ENCODE peak calls at places on chromosomes 6 and 20, in ten cellular contexts. One of them, this sample, is unnamed.

GRCh38 chr20:11403711-11404110 is 514.0 kb upstream of the BTBD3 start:
- DNase-seq in ELF-1: peak; percentile 54
- DNase-seq in Daoy: no peak
- DNase-seq in fibroblast of lung: peak; percentile 81
- DNase-seq in glutamatergic neuron: no peak
- DNase-seq in A549: no peak
- DNase-seq in CD8-positive, alpha-beta T cell: no peak
- DNase-seq in T-helper 9 cell: no peak
- DNase-seq in stimulated activated CD4-positive, alpha-beta T cell treated with anti-CD3 and anti-CD28 coated beads, Interleukin-1b, Interleukin-23, amount 100 ng/mL, for 1 hour: no peak
- DNase-seq in iris pigment epithelial cell: no peak
- DNase-seq in this sample: peak; percentile 67

GRCh38 chr6:31744422-31744821 is 4.6 kb downstream of the MSH5 start:
- DNase-seq in ELF-1: no peak
- DNase-seq in Daoy: no peak
- DNase-seq in fibroblast of lung: no peak
- DNase-seq in glutamatergic neuron: no peak
- DNase-seq in A549: no peak
- DNase-seq in CD8-positive, alpha-beta T cell: no peak
- DNase-seq in T-helper 9 cell: no peak
- DNase-seq in stimulated activated CD4-positive, alpha-beta T cell treated with anti-CD3 and anti-CD28 coated beads, Interleukin-1b, Interleukin-23, amount 100 ng/mL, for 1 hour: no peak
- DNase-seq in iris pigment epithelial cell: no peak
- DNase-seq in this sample: no peak

GRCh38 chr6:3612341-3613041 is 139.0 kb downstream of the PXDC1 start:
- DNase-seq in ELF-1: no peak
- DNase-seq in Daoy: peak; percentile 91
- DNase-seq in fibroblast of lung: peak; percentile 95
- DNase-seq in glutamatergic neuron: no peak
- DNase-seq in A549: peak; percentile 69
- DNase-seq in CD8-positive, alpha-beta T cell: no peak
- DNase-seq in T-helper 9 cell: no peak
- DNase-seq in stimulated activated CD4-positive, alpha-beta T cell treated with anti-CD3 and anti-CD28 coated beads, Interleukin-1b, Interleukin-23, amount 100 ng/mL, for 1 hour: no peak
- DNase-seq in iris pigment epithelial cell: peak; percentile 96
- DNase-seq in this sample: no peak

GRCh38 chr6:64459411-64459810 is 823.8 kb downstream of the PHF3 start:
- DNase-seq in ELF-1: no peak
- DNase-seq in Daoy: no peak
- DNase-seq in fibroblast of lung: no peak
- DNase-seq in glutamatergic neuron: peak; percentile 13
- DNase-seq in A549: no peak
- DNase-seq in CD8-positive, alpha-beta T cell: no peak
- DNase-seq in T-helper 9 cell: no peak
- DNase-seq in stimulated activated CD4-positive, alpha-beta T cell treated with anti-CD3 and anti-CD28 coated beads, Interleukin-1b, Interleukin-23, amount 100 ng/mL, for 1 hour: no peak
- DNase-seq in iris pigment epithelial cell: no peak
- DNase-seq in this sample: no peak

GRCh38 chr6:107763959-107764358 is 60.2 kb downstream of the SCML4 start:
- DNase-seq in ELF-1: no peak
- DNase-seq in Daoy: no peak
- DNase-seq in fibroblast of lung: peak; percentile 85
- DNase-seq in glutamatergic neuron: no peak
- DNase-seq in A549: no peak
- DNase-seq in CD8-positive, alpha-beta T cell: no peak
- DNase-seq in T-helper 9 cell: no peak
- DNase-seq in stimulated activated CD4-positive, alpha-beta T cell treated with anti-CD3 and anti-CD28 coated beads, Interleukin-1b, Interleukin-23, amount 100 ng/mL, for 1 hour: no peak
- DNase-seq in iris pigment epithelial cell: peak; percentile 64
- DNase-seq in this sample: no peak

GRCh38 chr6:157635388-157636244 is 187.4 kb upstream of the SNX9 start:
- DNase-seq in ELF-1: peak; percentile 34
- DNase-seq in Daoy: no peak
- DNase-seq in fibroblast of lung: peak; percentile 8
- DNase-seq in glutamatergic neuron: no peak
- DNase-seq in A549: no peak
- DNase-seq in CD8-positive, alpha-beta T cell: no peak
- DNase-seq in T-helper 9 cell: no peak
- DNase-seq in stimulated activated CD4-positive, alpha-beta T cell treated with anti-CD3 and anti-CD28 coated beads, Interleukin-1b, Interleukin-23, amount 100 ng/mL, for 1 hour: no peak
- DNase-seq in iris pigment epithelial cell: no peak
- DNase-seq in this sample: no peak

GRCh38 chr6:111861321-111861938 is 11.8 kb downstream of the FYN start:
- DNase-seq in ELF-1: no peak
- DNase-seq in Daoy: no peak
- DNase-seq in fibroblast of lung: no peak
- DNase-seq in glutamatergic neuron: no peak
- DNase-seq in A549: no peak
- DNase-seq in CD8-positive, alpha-beta T cell: no peak
- DNase-seq in T-helper 9 cell: no peak
- DNase-seq in stimulated activated CD4-positive, alpha-beta T cell treated with anti-CD3 and anti-CD28 coated beads, Interleukin-1b, Interleukin-23, amount 100 ng/mL, for 1 hour: no peak
- DNase-seq in iris pigment epithelial cell: no peak
- DNase-seq in this sample: no peak

GRCh38 chr6:2641044-2641673 is 109.6 kb downstream of the MYLK4 start:
- DNase-seq in ELF-1: no peak
- DNase-seq in Daoy: no peak
- DNase-seq in fibroblast of lung: no peak
- DNase-seq in glutamatergic neuron: no peak
- DNase-seq in A549: no peak
- DNase-seq in CD8-positive, alpha-beta T cell: no peak
- DNase-seq in T-helper 9 cell: no peak
- DNase-seq in stimulated activated CD4-positive, alpha-beta T cell treated with anti-CD3 and anti-CD28 coated beads, Interleukin-1b, Interleukin-23, amount 100 ng/mL, for 1 hour: no peak
- DNase-seq in iris pigment epithelial cell: no peak
- DNase-seq in this sample: no peak

GRCh38 chr6:133359256-133359655 is 118.1 kb downstream of the EYA4 start:
- DNase-seq in ELF-1: no peak
- DNase-seq in Daoy: no peak
- DNase-seq in fibroblast of lung: peak; percentile 48
- DNase-seq in glutamatergic neuron: no peak
- DNase-seq in A549: no peak
- DNase-seq in CD8-positive, alpha-beta T cell: no peak
- DNase-seq in T-helper 9 cell: no peak
- DNase-seq in stimulated activated CD4-positive, alpha-beta T cell treated with anti-CD3 and anti-CD28 coated beads, Interleukin-1b, Interleukin-23, amount 100 ng/mL, for 1 hour: no peak
- DNase-seq in iris pigment epithelial cell: peak; percentile 31
- DNase-seq in this sample: no peak

GRCh38 chr6:148800535-148800934 is 53.7 kb downstream of the UST start:
- DNase-seq in ELF-1: no peak
- DNase-seq in Daoy: no peak
- DNase-seq in fibroblast of lung: peak; percentile 76
- DNase-seq in glutamatergic neuron: no peak
- DNase-seq in A549: no peak
- DNase-seq in CD8-positive, alpha-beta T cell: no peak
- DNase-seq in T-helper 9 cell: no peak
- DNase-seq in stimulated activated CD4-positive, alpha-beta T cell treated with anti-CD3 and anti-CD28 coated beads, Interleukin-1b, Interleukin-23, amount 100 ng/mL, for 1 hour: no peak
- DNase-seq in iris pigment epithelial cell: no peak
- DNase-seq in this sample: no peak

GRCh38 chr6:2794171-2794730 is 29.1 kb downstream of the WRNIP1 start:
- DNase-seq in ELF-1: no peak
- DNase-seq in Daoy: no peak
- DNase-seq in fibroblast of lung: peak; percentile 65
- DNase-seq in glutamatergic neuron: no peak
- DNase-seq in A549: no peak
- DNase-seq in CD8-positive, alpha-beta T cell: no peak
- DNase-seq in T-helper 9 cell: no peak
- DNase-seq in stimulated activated CD4-positive, alpha-beta T cell treated with anti-CD3 and anti-CD28 coated beads, Interleukin-1b, Interleukin-23, amount 100 ng/mL, for 1 hour: no peak
- DNase-seq in iris pigment epithelial cell: peak; percentile 25
- DNase-seq in this sample: no peak

GRCh38 chr6:129507059-129507807 is 202.7 kb downstream of the ARHGAP18 start:
- DNase-seq in ELF-1: no peak
- DNase-seq in Daoy: no peak
- DNase-seq in fibroblast of lung: no peak
- DNase-seq in glutamatergic neuron: no peak
- DNase-seq in A549: no peak
- DNase-seq in CD8-positive, alpha-beta T cell: no peak
- DNase-seq in T-helper 9 cell: no peak
- DNase-seq in stimulated activated CD4-positive, alpha-beta T cell treated with anti-CD3 and anti-CD28 coated beads, Interleukin-1b, Interleukin-23, amount 100 ng/mL, for 1 hour: no peak
- DNase-seq in iris pigment epithelial cell: no peak
- DNase-seq in this sample: no peak

GRCh38 chr6:65113581-65113980 is 593.4 kb downstream of the EYS start:
- DNase-seq in ELF-1: no peak
- DNase-seq in Daoy: no peak
- DNase-seq in fibroblast of lung: peak; percentile 4
- DNase-seq in glutamatergic neuron: no peak
- DNase-seq in A549: no peak
- DNase-seq in CD8-positive, alpha-beta T cell: no peak
- DNase-seq in T-helper 9 cell: no peak
- DNase-seq in stimulated activated CD4-positive, alpha-beta T cell treated with anti-CD3 and anti-CD28 coated beads, Interleukin-1b, Interleukin-23, amount 100 ng/mL, for 1 hour: no peak
- DNase-seq in iris pigment epithelial cell: peak; percentile 31
- DNase-seq in this sample: no peak

GRCh38 chr6:96755096-96755495 is 82.2 kb downstream of the GPR63 start:
- DNase-seq in ELF-1: no peak
- DNase-seq in Daoy: no peak
- DNase-seq in fibroblast of lung: no peak
- DNase-seq in glutamatergic neuron: no peak
- DNase-seq in A549: no peak
- DNase-seq in CD8-positive, alpha-beta T cell: no peak
- DNase-seq in T-helper 9 cell: no peak
- DNase-seq in stimulated activated CD4-positive, alpha-beta T cell treated with anti-CD3 and anti-CD28 coated beads, Interleukin-1b, Interleukin-23, amount 100 ng/mL, for 1 hour: no peak
- DNase-seq in iris pigment epithelial cell: no peak
- DNase-seq in this sample: no peak

GRCh38 chr6:9523462-9523861 is 891.4 kb downstream of the TFAP2A start:
- DNase-seq in ELF-1: no peak
- DNase-seq in Daoy: peak; percentile 91
- DNase-seq in fibroblast of lung: peak; percentile 94
- DNase-seq in glutamatergic neuron: no peak
- DNase-seq in A549: no peak
- DNase-seq in CD8-positive, alpha-beta T cell: no peak
- DNase-seq in T-helper 9 cell: no peak
- DNase-seq in stimulated activated CD4-positive, alpha-beta T cell treated with anti-CD3 and anti-CD28 coated beads, Interleukin-1b, Interleukin-23, amount 100 ng/mL, for 1 hour: no peak
- DNase-seq in iris pigment epithelial cell: peak; percentile 97
- DNase-seq in this sample: no peak

GRCh38 chr6:122530440-122531046 is 58.9 kb upstream of the SERINC1 start:
- DNase-seq in ELF-1: peak; percentile 81
- DNase-seq in Daoy: peak; percentile 44
- DNase-seq in fibroblast of lung: peak; percentile 45
- DNase-seq in glutamatergic neuron: peak; percentile 19
- DNase-seq in A549: peak; percentile 10
- DNase-seq in CD8-positive, alpha-beta T cell: peak; percentile 34
- DNase-seq in T-helper 9 cell: peak; percentile 25
- DNase-seq in stimulated activated CD4-positive, alpha-beta T cell treated with anti-CD3 and anti-CD28 coated beads, Interleukin-1b, Interleukin-23, amount 100 ng/mL, for 1 hour: peak; percentile 12
- DNase-seq in iris pigment epithelial cell: peak; percentile 69
- DNase-seq in this sample: no peak

GRCh38 chr6:53564401-53565065 is 19.6 kb upstream of the GCLC start:
- DNase-seq in ELF-1: no peak
- DNase-seq in Daoy: no peak
- DNase-seq in fibroblast of lung: no peak
- DNase-seq in glutamatergic neuron: no peak
- DNase-seq in A549: no peak
- DNase-seq in CD8-positive, alpha-beta T cell: no peak
- DNase-seq in T-helper 9 cell: no peak
- DNase-seq in stimulated activated CD4-positive, alpha-beta T cell treated with anti-CD3 and anti-CD28 coated beads, Interleukin-1b, Interleukin-23, amount 100 ng/mL, for 1 hour: no peak
- DNase-seq in iris pigment epithelial cell: no peak
- DNase-seq in this sample: no peak

GRCh38 chr6:169652896-169653295 is 48.9 kb downstream of the WDR27 start:
- DNase-seq in ELF-1: no peak
- DNase-seq in Daoy: no peak
- DNase-seq in fibroblast of lung: no peak
- DNase-seq in glutamatergic neuron: no peak
- DNase-seq in A549: no peak
- DNase-seq in CD8-positive, alpha-beta T cell: no peak
- DNase-seq in T-helper 9 cell: no peak
- DNase-seq in stimulated activated CD4-positive, alpha-beta T cell treated with anti-CD3 and anti-CD28 coated beads, Interleukin-1b, Interleukin-23, amount 100 ng/mL, for 1 hour: no peak
- DNase-seq in iris pigment epithelial cell: no peak
- DNase-seq in this sample: no peak

GRCh38 chr20:38812182-38812581 is 6.7 kb downstream of the PPP1R16B start:
- DNase-seq in ELF-1: no peak
- DNase-seq in Daoy: no peak
- DNase-seq in fibroblast of lung: no peak
- DNase-seq in glutamatergic neuron: no peak
- DNase-seq in A549: no peak
- DNase-seq in CD8-positive, alpha-beta T cell: no peak
- DNase-seq in T-helper 9 cell: no peak
- DNase-seq in stimulated activated CD4-positive, alpha-beta T cell treated with anti-CD3 and anti-CD28 coated beads, Interleukin-1b, Interleukin-23, amount 100 ng/mL, for 1 hour: no peak
- DNase-seq in iris pigment epithelial cell: no peak
- DNase-seq in this sample: no peak

GRCh38 chr6:170206931-170207431 is 83.9 kb downstream of the DLL1 start:
- DNase-seq in ELF-1: no peak
- DNase-seq in Daoy: no peak
- DNase-seq in fibroblast of lung: no peak
- DNase-seq in glutamatergic neuron: no peak
- DNase-seq in A549: no peak
- DNase-seq in CD8-positive, alpha-beta T cell: no peak
- DNase-seq in T-helper 9 cell: no peak
- DNase-seq in stimulated activated CD4-positive, alpha-beta T cell treated with anti-CD3 and anti-CD28 coated beads, Interleukin-1b, Interleukin-23, amount 100 ng/mL, for 1 hour: no peak
- DNase-seq in iris pigment epithelial cell: no peak
- DNase-seq in this sample: peak; percentile 61

GRCh38 chr6:116561377-116562018 is 7.9 kb downstream of the CALHM4 start:
- DNase-seq in ELF-1: peak; percentile 72
- DNase-seq in Daoy: peak; percentile 61
- DNase-seq in fibroblast of lung: peak; percentile 51
- DNase-seq in glutamatergic neuron: peak; percentile 78
- DNase-seq in A549: peak; percentile 9
- DNase-seq in CD8-positive, alpha-beta T cell: peak; percentile 48
- DNase-seq in T-helper 9 cell: peak; percentile 55
- DNase-seq in stimulated activated CD4-positive, alpha-beta T cell treated with anti-CD3 and anti-CD28 coated beads, Interleukin-1b, Interleukin-23, amount 100 ng/mL, for 1 hour: peak; percentile 46
- DNase-seq in iris pigment epithelial cell: peak; percentile 69
- DNase-seq in this sample: peak; percentile 75

GRCh38 chr20:58691405-58691772 is 1.2 kb upstream of the NPEPL1 start:
- DNase-seq in ELF-1: no peak
- DNase-seq in Daoy: no peak
- DNase-seq in fibroblast of lung: no peak
- DNase-seq in glutamatergic neuron: no peak
- DNase-seq in A549: no peak
- DNase-seq in CD8-positive, alpha-beta T cell: no peak
- DNase-seq in T-helper 9 cell: no peak
- DNase-seq in stimulated activated CD4-positive, alpha-beta T cell treated with anti-CD3 and anti-CD28 coated beads, Interleukin-1b, Interleukin-23, amount 100 ng/mL, for 1 hour: no peak
- DNase-seq in iris pigment epithelial cell: no peak
- DNase-seq in this sample: no peak

GRCh38 chr20:18388860-18389259 is 78.0 kb downstream of the DZANK1 start:
- DNase-seq in ELF-1: no peak
- DNase-seq in Daoy: peak; percentile 32
- DNase-seq in fibroblast of lung: peak; percentile 77
- DNase-seq in glutamatergic neuron: no peak
- DNase-seq in A549: peak; percentile 18
- DNase-seq in CD8-positive, alpha-beta T cell: no peak
- DNase-seq in T-helper 9 cell: no peak
- DNase-seq in stimulated activated CD4-positive, alpha-beta T cell treated with anti-CD3 and anti-CD28 coated beads, Interleukin-1b, Interleukin-23, amount 100 ng/mL, for 1 hour: no peak
- DNase-seq in iris pigment epithelial cell: peak; percentile 95
- DNase-seq in this sample: no peak

GRCh38 chr20:63955846-63956663 is at the start of gene UCKL1:
- DNase-seq in ELF-1: peak; percentile 86
- DNase-seq in Daoy: peak; percentile 89
- DNase-seq in fibroblast of lung: peak; percentile 89
- DNase-seq in glutamatergic neuron: peak; percentile 94
- DNase-seq in A549: peak; percentile 81
- DNase-seq in CD8-positive, alpha-beta T cell: peak; percentile 83
- DNase-seq in T-helper 9 cell: peak; percentile 86
- DNase-seq in stimulated activated CD4-positive, alpha-beta T cell treated with anti-CD3 and anti-CD28 coated beads, Interleukin-1b, Interleukin-23, amount 100 ng/mL, for 1 hour: peak; percentile 74
- DNase-seq in iris pigment epithelial cell: peak; percentile 92
- DNase-seq in this sample: peak; percentile 98

GRCh38 chr6:137705166-137706064 is 161.6 kb upstream of the TNFAIP3 start:
- DNase-seq in ELF-1: peak; percentile 66
- DNase-seq in Daoy: peak; percentile 74
- DNase-seq in fibroblast of lung: no peak
- DNase-seq in glutamatergic neuron: peak; percentile 76
- DNase-seq in A549: no peak
- DNase-seq in CD8-positive, alpha-beta T cell: peak; percentile 61
- DNase-seq in T-helper 9 cell: peak; percentile 74
- DNase-seq in stimulated activated CD4-positive, alpha-beta T cell treated with anti-CD3 and anti-CD28 coated beads, Interleukin-1b, Interleukin-23, amount 100 ng/mL, for 1 hour: peak; percentile 61
- DNase-seq in iris pigment epithelial cell: peak; percentile 63
- DNase-seq in this sample: peak; percentile 61

GRCh38 chr6:156717542-156717941 is 59.6 kb upstream of the ARID1B start:
- DNase-seq in ELF-1: no peak
- DNase-seq in Daoy: no peak
- DNase-seq in fibroblast of lung: no peak
- DNase-seq in glutamatergic neuron: no peak
- DNase-seq in A549: no peak
- DNase-seq in CD8-positive, alpha-beta T cell: no peak
- DNase-seq in T-helper 9 cell: no peak
- DNase-seq in stimulated activated CD4-positive, alpha-beta T cell treated with anti-CD3 and anti-CD28 coated beads, Interleukin-1b, Interleukin-23, amount 100 ng/mL, for 1 hour: no peak
- DNase-seq in iris pigment epithelial cell: no peak
- DNase-seq in this sample: no peak

GRCh38 chr6:106783631-106784566 is 154.5 kb downstream of the QRSL1 start:
- DNase-seq in ELF-1: no peak
- DNase-seq in Daoy: peak; percentile 75
- DNase-seq in fibroblast of lung: peak; percentile 37
- DNase-seq in glutamatergic neuron: no peak
- DNase-seq in A549: peak; percentile 54
- DNase-seq in CD8-positive, alpha-beta T cell: no peak
- DNase-seq in T-helper 9 cell: no peak
- DNase-seq in stimulated activated CD4-positive, alpha-beta T cell treated with anti-CD3 and anti-CD28 coated beads, Interleukin-1b, Interleukin-23, amount 100 ng/mL, for 1 hour: no peak
- DNase-seq in iris pigment epithelial cell: no peak
- DNase-seq in this sample: no peak

GRCh38 chr6:159110013-159110412 is 59.2 kb upstream of the FNDC1 start:
- DNase-seq in ELF-1: peak; percentile 78
- DNase-seq in Daoy: peak; percentile 70
- DNase-seq in fibroblast of lung: peak; percentile 38
- DNase-seq in glutamatergic neuron: peak; percentile 47
- DNase-seq in A549: peak; percentile 28
- DNase-seq in CD8-positive, alpha-beta T cell: no peak
- DNase-seq in T-helper 9 cell: no peak
- DNase-seq in stimulated activated CD4-positive, alpha-beta T cell treated with anti-CD3 and anti-CD28 coated beads, Interleukin-1b, Interleukin-23, amount 100 ng/mL, for 1 hour: no peak
- DNase-seq in iris pigment epithelial cell: peak; percentile 70
- DNase-seq in this sample: no peak

This sample was measured in kidney.